ENCODE peak calls at places on chromosomes 6 and 20, in eight cellular contexts. W, V, I, L, S, Y, Z and Q are unnamed samples.

GRCh38 chr6:162942860-162943259 is 215.1 kb downstream of the PACRG start:
- DNase-seq in W (no peak), Y (no peak), S (no peak), Z (peak), I (no peak), V (no peak), L (no peak), Q (no peak)

GRCh38 chr6:91288741-91289140 is 701.9 kb upstream of the MAP3K7 start:
- DNase-seq in W (no peak), I (no peak), Z (no peak), Y (no peak), V (no peak), L (no peak), S (no peak), Q (no peak)

GRCh38 chr6:36839819-36840379 is 655 bp upstream of the CPNE5 start:
- DNase-seq in L (no peak), Y (no peak), V (no peak), Z (no peak), W (no peak), S (peak), I (peak), Q (peak)

GRCh38 chr20:33532753-33533459 is 43.0 kb downstream of the CBFA2T2 start:
- DNase-seq in L (no peak), Z (peak), I (no peak), S (no peak), V (no peak), Y (no peak), W (no peak), Q (no peak)

GRCh38 chr6:12748815-12749521 is 32.4 kb downstream of the PHACTR1 start:
- DNase-seq in V (no peak), W (no peak), Z (no peak), Y (no peak), S (peak), I (no peak), L (no peak), Q (peak)

GRCh38 chr20:64010711-64011237 is 25.2 kb upstream of the C20orf204 start:
- DNase-seq in I (no peak), W (no peak), Z (no peak), Y (no peak), V (no peak), L (no peak), S (no peak), Q (no peak)

GRCh38 chr6:2687456-2687855 is 63.3 kb downstream of the MYLK4 start:
- DNase-seq in W (no peak), Y (no peak), Z (no peak), L (no peak), I (no peak), S (no peak), V (no peak), Q (no peak)

GRCh38 chr6:47439348-47439668 is 38.3 kb upstream of the CD2AP start:
- DNase-seq in Y (no peak), V (no peak), I (no peak), L (no peak), Z (no peak), S (no peak), W (no peak), Q (no peak)

GRCh38 chr6:157240059-157240959 is 83.0 kb downstream of the TMEM242 start:
- DNase-seq in Y (peak), W (no peak), I (no peak), V (peak), Z (no peak), L (no peak), S (no peak), Q (no peak)

GRCh38 chr20:45337367-45338120 is 10.7 kb downstream of the SDC4 start:
- DNase-seq in I (no peak), V (peak), L (peak), W (peak), Z (peak), Y (peak), S (no peak), Q (no peak)

GRCh38 chr6:65566117-65566516 is 140.9 kb downstream of the EYS start:
- DNase-seq in L (no peak), Z (no peak), V (peak), S (no peak), W (no peak), I (no peak), Y (no peak), Q (no peak)

GRCh38 chr6:41373367-41373918 is 38.0 kb downstream of the NCR2 start:
- DNase-seq in Z (peak), Y (no peak), S (no peak), W (no peak), V (no peak), L (no peak), I (no peak), Q (no peak)

GRCh38 chr6:41372526-41373366 is 37.3 kb downstream of the NCR2 start:
- DNase-seq in Y (no peak), I (no peak), L (no peak), V (peak), Z (peak), W (no peak), S (no peak), Q (no peak)

GRCh38 chr6:41370488-41371111 is 35.2 kb downstream of the NCR2 start:
- DNase-seq in Z (no peak), W (no peak), L (no peak), I (no peak), V (no peak), S (no peak), Y (no peak), Q (no peak)

GRCh38 chr6:41371992-41372525 is 36.7 kb downstream of the NCR2 start:
- DNase-seq in W (no peak), S (peak), I (peak), Z (peak), L (no peak), Y (no peak), V (no peak), Q (no peak)

GRCh38 chr6:41371461-41371991 is 36.1 kb downstream of the NCR2 start:
- DNase-seq in I (peak), Z (peak), Y (peak), V (no peak), L (no peak), W (peak), S (peak), Q (peak)
- TF ChIP-seq CTCF in I (no peak), Z (peak), Y (peak), V (peak), L (no peak), W (no peak), S (no peak), Q (peak)

GRCh38 chr6:78427386-78427785 is 440.0 kb upstream of the IRAK1BP1 start:
- DNase-seq in Z (no peak), W (no peak), S (no peak), L (no peak), Y (no peak), I (no peak), V (no peak), Q (no peak)
- TF ChIP-seq CTCF in Z (no peak), W (no peak), S (no peak), L (no peak), Y (no peak), I (no peak), V (no peak), Q (no peak)

GRCh38 chr6:15515660-15516375 is 147.0 kb downstream of the DTNBP1 start:
- DNase-seq in I (no peak), L (no peak), Y (no peak), W (no peak), V (no peak), Z (no peak), S (no peak), Q (no peak)
- TF ChIP-seq CTCF in I (no peak), L (no peak), Y (no peak), W (no peak), V (no peak), Z (peak), S (no peak), Q (no peak)

GRCh38 chr6:37990762-37991525 is 171.4 kb downstream of the ZFAND3 start:
- DNase-seq in I (no peak), V (no peak), W (no peak), L (peak), Z (peak), Y (no peak), S (no peak), Q (no peak)

GRCh38 chr6:37987008-37987407 is 167.5 kb downstream of the ZFAND3 start:
- DNase-seq in Z (peak), V (no peak), S (no peak), Y (no peak), L (no peak), W (no peak), I (no peak), Q (no peak)

GRCh38 chr6:37988131-37988530 is 168.6 kb downstream of the ZFAND3 start:
- DNase-seq in Y (no peak), S (no peak), I (no peak), W (no peak), V (peak), L (no peak), Z (peak), Q (no peak)

GRCh38 chr6:37987559-37987958 is 168.0 kb downstream of the ZFAND3 start:
- DNase-seq in Y (no peak), Z (no peak), V (peak), I (no peak), W (no peak), S (no peak), L (no peak), Q (no peak)

GRCh38 chr6:37988696-37989095 is 169.2 kb downstream of the ZFAND3 start:
- DNase-seq in I (no peak), L (no peak), W (no peak), Y (no peak), V (no peak), Z (peak), S (no peak), Q (no peak)
- TF ChIP-seq CTCF in I (no peak), L (no peak), W (no peak), Y (no peak), V (no peak), Z (no peak), S (no peak), Q (no peak)

GRCh38 chr6:42786525-42786985 is 4.7 kb downstream of the BICRAL start:
- DNase-seq in L (no peak), S (no peak), W (no peak), Y (no peak), Z (no peak), I (no peak), V (no peak), Q (no peak)
- TF ChIP-seq CTCF in L (no peak), S (no peak), W (no peak), Y (peak), Z (no peak), I (no peak), V (no peak), Q (peak)